ENCODE peak calls at places on chromosomes 1 and 21, in seven cellular contexts. B, D, P, S, J, I and L are unnamed samples. For H3K27me3, H3K9me3 and H3K4me1, the result is how much of the 10 kb centered on the place peaks cover.

GRCh38 chr1:175129997-175130648 is 62.5 kb downstream of the KIAA0040 start:
- DNase-seq in P (no peak), J (no peak), I (no peak), D (no peak), S (peak), B (no peak), L (no peak)

GRCh38 chr1:208100906-208101305 is 143.3 kb downstream of the PLXNA2 start:
- DNase-seq in P (no peak), B (no peak), D (peak), I (no peak), J (no peak), S (no peak), L (no peak)

GRCh38 chr1:14808768-14809167 is 210.3 kb downstream of the KAZN start:
- DNase-seq in D (no peak), B (no peak), I (no peak), S (no peak), P (no peak), J (no peak), L (no peak)

GRCh38 chr1:12076425-12077005 is 13.4 kb downstream of the TNFRSF8 start:
- DNase-seq in I (no peak), P (no peak), B (no peak), J (no peak), S (no peak), D (no peak), L (no peak)

GRCh38 chr21:37915941-37916794 is at the start of gene KCNJ6:
- DNase-seq in J (no peak), S (peak), I (no peak), B (no peak), D (peak), P (no peak), L (no peak)

GRCh38 chr1:14742181-14742980 is 143.9 kb downstream of the KAZN start:
- DNase-seq in J (peak), D (peak), S (no peak), P (no peak), B (no peak), I (no peak), L (no peak)

GRCh38 chr1:178060789-178061556 is 32.9 kb upstream of the RASAL2 start:
- DNase-seq in D (peak), J (no peak), B (no peak), I (peak), P (no peak), S (no peak), L (no peak)

GRCh38 chr1:158942490-158942889 is 11.1 kb downstream of the PYHIN1 start:
- DNase-seq in P (no peak), S (no peak), D (no peak), B (no peak), J (no peak), I (no peak), L (no peak)

GRCh38 chr1:184298321-184299052 is 88.3 kb upstream of the C1orf21 start:
- DNase-seq in J (no peak), P (no peak), S (no peak), D (peak), B (no peak), I (no peak), L (no peak)

GRCh38 chr1:31798433-31799195 is 17.2 kb downstream of the SPOCD1 start:
- DNase-seq in S (no peak), I (no peak), P (peak), B (no peak), D (peak), J (no peak), L (no peak)

DNA sequence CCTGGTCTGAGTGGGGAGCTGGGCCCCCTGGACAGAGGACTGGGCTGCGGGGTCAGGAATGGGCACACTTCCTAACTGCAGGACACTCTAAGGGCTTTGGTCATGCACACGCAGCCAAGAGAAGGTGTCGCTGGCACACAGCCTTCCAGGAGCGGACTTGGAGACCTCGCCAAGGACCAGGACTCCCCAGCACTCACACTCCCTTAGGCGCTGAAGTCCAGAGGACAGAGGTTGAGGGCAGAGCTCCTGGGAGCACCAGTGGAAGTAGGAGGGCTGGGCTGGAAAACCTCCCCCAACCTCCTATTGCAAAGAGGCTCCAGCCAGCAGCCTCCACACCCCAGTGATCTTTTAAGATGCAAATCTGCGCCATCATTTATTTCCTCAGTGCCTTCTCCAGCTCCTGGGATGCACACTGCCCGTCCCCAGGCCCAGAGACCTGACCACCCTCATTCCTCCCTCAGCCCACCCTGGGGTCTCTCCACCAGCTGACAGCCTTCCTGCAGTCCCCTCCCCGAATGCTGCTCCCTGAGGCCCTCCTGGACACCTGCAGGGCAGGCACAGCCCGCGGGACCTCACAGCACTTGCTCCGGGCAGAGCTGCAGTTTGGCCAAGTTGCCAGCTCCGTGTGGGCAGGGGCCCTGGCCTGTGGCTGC is 3.0 kb downstream of the TSPEAR start:
- DNase-seq in P (peak), I (no peak), B (no peak), J (no peak), D (no peak), S (no peak), L (no peak)
- H3K27me3 ChIP-seq in P (half or more), I (under half), B (half or more), J (under half), D (half or more), S (half or more), L (half or more)

GRCh38 chr1:228340686-228341449 is 65.8 kb downstream of the TRIM11 start:
- DNase-seq in J (no peak), P (peak), S (peak), D (no peak), I (peak), B (no peak), L (no peak)
- H3K9me3 ChIP-seq in J (under half), P (under half), S (under half), D (under half), I (under half), B (under half), L (under half)

DNA sequence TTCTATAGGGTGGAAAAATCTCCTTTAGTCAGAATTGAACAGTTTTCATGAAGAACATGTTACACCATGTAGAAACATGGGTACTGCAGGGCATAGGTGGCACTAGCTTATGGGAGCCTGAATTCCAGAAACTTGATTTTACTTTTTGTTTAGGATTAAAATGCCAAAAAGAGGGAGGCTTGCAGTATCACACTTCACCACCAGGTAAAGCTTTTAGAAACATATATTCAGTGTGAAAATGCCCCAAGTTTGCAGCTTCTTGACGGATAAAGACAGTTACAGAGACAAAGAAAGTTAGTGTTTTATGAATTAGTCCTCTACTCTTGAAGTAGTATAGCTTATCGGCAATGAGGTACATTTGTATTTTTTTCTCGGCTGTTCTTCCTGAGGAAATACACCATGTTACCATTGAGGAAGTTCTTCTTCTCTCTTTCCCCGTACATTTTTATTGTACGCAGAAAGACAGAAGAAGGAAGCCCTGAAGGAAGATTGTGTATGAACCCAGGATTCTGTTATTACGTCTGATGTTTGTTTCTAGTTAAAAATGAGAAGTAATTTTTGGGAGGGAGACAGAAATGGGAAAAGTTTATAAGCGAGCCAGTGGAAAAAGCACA is 66.1 kb downstream of the PBX1 start:
- DNase-seq in P (no peak), D (peak), B (no peak), S (no peak), J (no peak), I (no peak), L (no peak)
- H3K4me1 ChIP-seq in P (under half), D (under half), B (half or more), S (under half), J (under half), I (under half), L (under half)

GRCh38 chr1:156885904-156886355 is 7.6 kb upstream of the PEAR1 start:
- DNase-seq in S (no peak), D (no peak), P (no peak), J (no peak), I (no peak), B (no peak), L (no peak)
- H3K27me3 ChIP-seq in S (under half), D (under half), P (under half), J (under half), I (under half), B (half or more), L (under half)

GRCh38 chr1:2878591-2878990 is 77.1 kb upstream of the TTC34 start:
- DNase-seq in B (no peak), S (no peak), J (no peak), D (no peak), I (no peak), P (no peak), L (no peak)
- H3K9me3 ChIP-seq in B (under half), S (under half), J (under half), D (under half), I (under half), P (under half), L (under half)

GRCh38 chr1:89546934-89547562 is 22.4 kb downstream of the LRRC8B start:
- DNase-seq in D (no peak), B (no peak), I (no peak), J (no peak), S (no peak), P (no peak), L (no peak)

GRCh38 chr1:89550995-89551394 is 26.4 kb downstream of the LRRC8B start:
- DNase-seq in P (no peak), B (no peak), S (no peak), I (no peak), J (no peak), D (no peak), L (no peak)

GRCh38 chr1:89547563-89548485 is 23.2 kb downstream of the LRRC8B start:
- DNase-seq in D (peak), S (no peak), I (no peak), P (peak), B (no peak), J (no peak), L (no peak)

GRCh38 chr1:89546082-89546889 is 21.7 kb downstream of the LRRC8B start:
- DNase-seq in P (no peak), D (peak), S (no peak), I (no peak), J (no peak), B (no peak), L (no peak)

GRCh38 chr1:89548486-89548857 is 23.8 kb downstream of the LRRC8B start:
- DNase-seq in S (no peak), J (no peak), D (no peak), P (no peak), I (no peak), B (no peak), L (no peak)
- H3K4me1 ChIP-seq in S (half or more), J (under half), D (under half), P (half or more), I (under half), B (half or more), L (under half)

GRCh38 chr1:165137551-165138316 is 218.8 kb downstream of the LMX1A start:
- DNase-seq in B (no peak), I (peak), P (no peak), J (no peak), D (no peak), S (no peak), L (no peak)
- H3K27me3 ChIP-seq in B (half or more), I (under half), P (under half), J (half or more), D (under half), S (under half), L (under half)

GRCh38 chr1:83083589-83084224 is 915.2 kb downstream of the TTLL7 start:
- DNase-seq in B (no peak), J (no peak), P (no peak), S (no peak), D (no peak), I (no peak), L (no peak)
- H3K9me3 ChIP-seq in B (under half), J (under half), P (under half), S (under half), D (under half), I (under half), L (under half)

DNA sequence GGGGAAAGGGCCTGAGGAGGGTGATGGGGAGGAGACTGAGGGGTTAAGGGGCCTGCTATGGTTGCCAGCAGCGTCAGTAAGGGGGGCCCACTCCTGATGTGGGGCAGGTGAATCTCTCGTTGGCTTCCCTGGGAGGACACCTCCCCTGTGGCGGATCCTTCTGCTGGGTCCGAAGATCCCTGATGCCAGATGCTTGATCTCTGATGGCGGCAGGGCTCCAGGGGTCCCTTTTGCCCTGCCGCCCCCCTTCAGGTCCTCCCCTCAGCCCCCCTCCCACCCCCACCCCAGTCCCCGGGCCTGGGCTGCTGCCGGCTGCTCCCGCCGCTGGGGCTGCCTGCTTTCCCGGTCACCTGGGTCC is 219 bp downstream of the CELF3 start:
- DNase-seq in J (no peak), S (no peak), P (no peak), D (no peak), B (no peak), I (no peak), L (no peak)
- H3K4me1 ChIP-seq in J (under half), S (under half), P (under half), D (under half), B (under half), I (under half), L (under half)

GRCh38 chr1:47460456-47460855 is 22.6 kb downstream of the FOXD2 start:
- DNase-seq in J (no peak), B (no peak), S (no peak), D (no peak), P (no peak), I (no peak), L (no peak)

GRCh38 chr1:47460040-47460439 is 22.2 kb downstream of the FOXD2 start:
- DNase-seq in B (no peak), I (no peak), S (no peak), P (no peak), J (no peak), D (no peak), L (no peak)

GRCh38 chr1:47456250-47456649 is 18.4 kb downstream of the FOXD2 start:
- DNase-seq in J (no peak), D (no peak), S (no peak), B (no peak), P (no peak), I (no peak), L (no peak)

GRCh38 chr1:47459263-47459788 is 21.5 kb downstream of the FOXD2 start:
- DNase-seq in J (no peak), I (no peak), S (no peak), D (no peak), P (no peak), B (no peak), L (no peak)
- H3K27me3 ChIP-seq in J (under half), I (under half), S (under half), D (under half), P (under half), B (half or more), L (under half)